ENCODE peak calls at places on chromosomes 1 and 21, in eight cellular contexts. One of them, this sample, is unnamed.
A peak's percentile ranks its signal among the peaks of the same experiment; 100 is the strongest.

GRCh38 chr1:25541889-25542658 is 1.3 kb upstream of the LDLRAP1 start:
- DNase-seq in HCT116: no peak
- DNase-seq in transverse colon: no peak
- DNase-seq in H1: no peak
- DNase-seq in SK-N-SH: no peak
- DNase-seq in GM23338: no peak
- DNase-seq in endothelial cell of umbilical vein: no peak
- DNase-seq in suprapubic skin: no peak
- DNase-seq in this sample: no peak

GRCh38 chr1:165824269-165824643 is 3.2 kb upstream of the UCK2 start:
- DNase-seq in HCT116: no peak
- DNase-seq in transverse colon: no peak
- DNase-seq in H1: no peak
- DNase-seq in SK-N-SH: no peak
- DNase-seq in GM23338: no peak
- DNase-seq in endothelial cell of umbilical vein: no peak
- DNase-seq in suprapubic skin: no peak
- DNase-seq in this sample: no peak

GRCh38 chr1:119948342-119949214 is 52.3 kb upstream of the ADAM30 start:
- DNase-seq in HCT116: peak; percentile 29
- DNase-seq in transverse colon: peak; percentile 82
- DNase-seq in H1: peak; percentile 86
- DNase-seq in SK-N-SH: peak; percentile 51
- DNase-seq in GM23338: peak; percentile 93
- DNase-seq in endothelial cell of umbilical vein: peak; percentile 79
- DNase-seq in suprapubic skin: peak; percentile 88
- DNase-seq in this sample: no peak

GRCh38 chr1:115117303-115117702 is 28.0 kb upstream of the TSPAN2 start:
- DNase-seq in HCT116: no peak
- DNase-seq in transverse colon: no peak
- DNase-seq in H1: no peak
- DNase-seq in SK-N-SH: no peak
- DNase-seq in GM23338: peak; percentile 25
- DNase-seq in endothelial cell of umbilical vein: no peak
- DNase-seq in suprapubic skin: no peak
- DNase-seq in this sample: no peak

GRCh38 chr1:233097546-233098254 is 147.3 kb downstream of the NTPCR start:
- DNase-seq in HCT116: no peak
- DNase-seq in transverse colon: no peak
- DNase-seq in H1: no peak
- DNase-seq in SK-N-SH: no peak
- DNase-seq in GM23338: no peak
- DNase-seq in endothelial cell of umbilical vein: no peak
- DNase-seq in suprapubic skin: no peak
- DNase-seq in this sample: no peak

GRCh38 chr1:17742590-17742989 is 12.5 kb upstream of the ACTL8 start:
- DNase-seq in HCT116: no peak
- DNase-seq in transverse colon: no peak
- DNase-seq in H1: no peak
- DNase-seq in SK-N-SH: peak; percentile 69
- DNase-seq in GM23338: no peak
- DNase-seq in endothelial cell of umbilical vein: no peak
- DNase-seq in suprapubic skin: no peak
- DNase-seq in this sample: no peak

GRCh38 chr1:81208441-81208840 is 592.3 kb upstream of the ADGRL2 start:
- DNase-seq in HCT116: no peak
- DNase-seq in transverse colon: no peak
- DNase-seq in H1: no peak
- DNase-seq in SK-N-SH: no peak
- DNase-seq in GM23338: no peak
- DNase-seq in endothelial cell of umbilical vein: no peak
- DNase-seq in suprapubic skin: no peak
- DNase-seq in this sample: no peak

GRCh38 chr1:182259229-182259872 is 132.2 kb downstream of the GLUL start:
- DNase-seq in HCT116: no peak
- DNase-seq in transverse colon: peak; percentile 55
- DNase-seq in H1: no peak
- DNase-seq in SK-N-SH: no peak
- DNase-seq in GM23338: no peak
- DNase-seq in endothelial cell of umbilical vein: no peak
- DNase-seq in suprapubic skin: peak; percentile 83
- DNase-seq in this sample: no peak

GRCh38 chr1:203169770-203170520 is 5.7 kb downstream of the MYBPH start:
- DNase-seq in HCT116: no peak
- DNase-seq in transverse colon: no peak
- DNase-seq in H1: no peak
- DNase-seq in SK-N-SH: no peak
- DNase-seq in GM23338: no peak
- DNase-seq in endothelial cell of umbilical vein: no peak
- DNase-seq in suprapubic skin: no peak
- DNase-seq in this sample: no peak

GRCh38 chr1:100785399-100786082 is 66.0 kb downstream of the VCAM1 start:
- DNase-seq in HCT116: no peak
- DNase-seq in transverse colon: no peak
- DNase-seq in H1: no peak
- DNase-seq in SK-N-SH: no peak
- DNase-seq in GM23338: peak; percentile 40
- DNase-seq in endothelial cell of umbilical vein: no peak
- DNase-seq in suprapubic skin: no peak
- DNase-seq in this sample: no peak

GRCh38 chr1:231729541-231729940 is 103.0 kb downstream of the DISC1 start:
- DNase-seq in HCT116: no peak
- DNase-seq in transverse colon: no peak
- DNase-seq in H1: no peak
- DNase-seq in SK-N-SH: no peak
- DNase-seq in GM23338: no peak
- DNase-seq in endothelial cell of umbilical vein: no peak
- DNase-seq in suprapubic skin: no peak
- DNase-seq in this sample: no peak

GRCh38 chr1:29124366-29125236 is 898 bp upstream of the TMEM200B start:
- DNase-seq in HCT116: peak; percentile 46
- DNase-seq in transverse colon: peak; percentile 69
- DNase-seq in H1: peak; percentile 93
- DNase-seq in SK-N-SH: peak; percentile 96
- DNase-seq in GM23338: peak; percentile 92
- DNase-seq in endothelial cell of umbilical vein: peak; percentile 72
- DNase-seq in suprapubic skin: peak; percentile 91
- DNase-seq in this sample: peak; percentile 64

GRCh38 chr21:43299441-43300277 is 127.3 kb downstream of the SIK1 start:
- DNase-seq in HCT116: no peak
- DNase-seq in transverse colon: no peak
- DNase-seq in H1: no peak
- DNase-seq in SK-N-SH: peak; percentile 69
- DNase-seq in GM23338: no peak
- DNase-seq in endothelial cell of umbilical vein: no peak
- DNase-seq in suprapubic skin: no peak
- DNase-seq in this sample: no peak

GRCh38 chr1:66575739-66576138 is 41.8 kb downstream of the SGIP1 start:
- DNase-seq in HCT116: no peak
- DNase-seq in transverse colon: no peak
- DNase-seq in H1: no peak
- DNase-seq in SK-N-SH: peak; percentile 24
- DNase-seq in GM23338: no peak
- DNase-seq in endothelial cell of umbilical vein: peak; percentile 11
- DNase-seq in suprapubic skin: no peak
- DNase-seq in this sample: no peak

GRCh38 chr21:28439852-28440251 is 552.8 kb downstream of the LTN1 start:
- DNase-seq in HCT116: no peak
- DNase-seq in transverse colon: no peak
- DNase-seq in H1: no peak
- DNase-seq in SK-N-SH: no peak
- DNase-seq in GM23338: no peak
- DNase-seq in endothelial cell of umbilical vein: no peak
- DNase-seq in suprapubic skin: no peak
- DNase-seq in this sample: no peak

GRCh38 chr1:58779059-58779754 is 4.6 kb downstream of the JUN start:
- DNase-seq in HCT116: no peak
- DNase-seq in transverse colon: no peak
- DNase-seq in H1: no peak
- DNase-seq in SK-N-SH: no peak
- DNase-seq in GM23338: peak; percentile 9
- DNase-seq in endothelial cell of umbilical vein: peak; percentile 56
- DNase-seq in suprapubic skin: no peak
- DNase-seq in this sample: no peak

GRCh38 chr21:35965699-35966098 is 94.6 kb downstream of the SETD4 start:
- DNase-seq in HCT116: no peak
- DNase-seq in transverse colon: no peak
- DNase-seq in H1: no peak
- DNase-seq in SK-N-SH: no peak
- DNase-seq in GM23338: no peak
- DNase-seq in endothelial cell of umbilical vein: no peak
- DNase-seq in suprapubic skin: no peak
- DNase-seq in this sample: no peak

GRCh38 chr21:35969281-35969680 is 91.0 kb downstream of the SETD4 start:
- DNase-seq in HCT116: no peak
- DNase-seq in transverse colon: no peak
- DNase-seq in H1: no peak
- DNase-seq in SK-N-SH: no peak
- DNase-seq in GM23338: no peak
- DNase-seq in endothelial cell of umbilical vein: no peak
- DNase-seq in suprapubic skin: no peak
- DNase-seq in this sample: no peak

GRCh38 chr21:35968564-35968963 is 91.8 kb downstream of the SETD4 start:
- DNase-seq in HCT116: no peak
- DNase-seq in transverse colon: no peak
- DNase-seq in H1: no peak
- DNase-seq in SK-N-SH: no peak
- DNase-seq in GM23338: no peak
- DNase-seq in endothelial cell of umbilical vein: no peak
- DNase-seq in suprapubic skin: no peak
- DNase-seq in this sample: no peak

GRCh38 chr21:35962917-35963316 is 97.4 kb downstream of the SETD4 start:
- DNase-seq in HCT116: no peak
- DNase-seq in transverse colon: no peak
- DNase-seq in H1: no peak
- DNase-seq in SK-N-SH: no peak
- DNase-seq in GM23338: no peak
- DNase-seq in endothelial cell of umbilical vein: no peak
- DNase-seq in suprapubic skin: no peak
- DNase-seq in this sample: no peak

DNA sequence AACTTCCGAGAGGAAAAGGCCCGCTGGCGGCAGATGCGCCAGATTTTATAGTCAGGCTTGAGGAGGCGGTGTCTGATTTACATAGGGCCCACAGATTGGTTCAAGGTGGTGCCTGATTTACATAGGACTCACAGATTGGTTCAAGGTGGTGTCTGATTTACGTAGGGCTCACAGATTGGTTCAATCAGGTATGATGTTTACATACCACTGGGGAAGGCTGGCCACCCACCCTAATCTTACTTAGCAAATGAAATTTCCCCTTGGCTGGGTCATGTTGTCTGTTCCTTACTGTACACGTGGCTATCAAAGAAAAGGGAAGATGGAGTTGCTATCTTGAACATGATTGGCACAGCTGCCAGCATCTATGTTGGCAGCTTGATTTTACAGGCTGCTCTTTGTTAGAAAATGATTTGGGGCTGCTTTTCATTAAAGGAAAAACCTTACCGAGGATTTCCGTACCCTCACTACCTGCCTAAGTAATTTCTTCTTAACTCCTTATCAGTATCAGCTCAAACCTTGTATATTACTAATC is 96.3 kb downstream of the SETD4 start:
- DNase-seq in HCT116: no peak
- DNase-seq in transverse colon: no peak
- DNase-seq in H1: no peak
- DNase-seq in SK-N-SH: no peak
- DNase-seq in GM23338: peak; percentile 66
- DNase-seq in endothelial cell of umbilical vein: no peak
- DNase-seq in suprapubic skin: no peak
- DNase-seq in this sample: no peak
- TF ChIP-seq POLR2AphosphoS5 in HCT116: no peak
- TF ChIP-seq POLR2AphosphoS5 in transverse colon: no peak
- TF ChIP-seq POLR2AphosphoS5 in H1: no peak
- TF ChIP-seq POLR2AphosphoS5 in SK-N-SH: peak; percentile 42
- TF ChIP-seq POLR2AphosphoS5 in GM23338: no peak
- TF ChIP-seq POLR2AphosphoS5 in endothelial cell of umbilical vein: no peak
- TF ChIP-seq POLR2AphosphoS5 in suprapubic skin: no peak
- TF ChIP-seq POLR2AphosphoS5 in this sample: no peak

GRCh38 chr1:76074321-76075187 is at the start of gene ST6GALNAC3:
- DNase-seq in HCT116: no peak
- DNase-seq in transverse colon: peak; percentile 81
- DNase-seq in H1: peak; percentile 83
- DNase-seq in SK-N-SH: peak; percentile 95
- DNase-seq in GM23338: peak; percentile 89
- DNase-seq in endothelial cell of umbilical vein: peak; percentile 79
- DNase-seq in suprapubic skin: peak; percentile 83
- DNase-seq in this sample: peak; percentile 40
- TF ChIP-seq POLR2AphosphoS5 in HCT116: peak; percentile 54
- TF ChIP-seq POLR2AphosphoS5 in transverse colon: peak; percentile 64
- TF ChIP-seq POLR2AphosphoS5 in H1: peak; percentile 85
- TF ChIP-seq POLR2AphosphoS5 in SK-N-SH: peak; percentile 73
- TF ChIP-seq POLR2AphosphoS5 in GM23338: peak; percentile 81
- TF ChIP-seq POLR2AphosphoS5 in endothelial cell of umbilical vein: peak; percentile 60
- TF ChIP-seq POLR2AphosphoS5 in suprapubic skin: no peak
- TF ChIP-seq POLR2AphosphoS5 in this sample: no peak

GRCh38 chr1:79232831-79233230 is 226.3 kb upstream of the ADGRL4 start:
- DNase-seq in HCT116: no peak
- DNase-seq in transverse colon: no peak
- DNase-seq in H1: no peak
- DNase-seq in SK-N-SH: no peak
- DNase-seq in GM23338: no peak
- DNase-seq in endothelial cell of umbilical vein: no peak
- DNase-seq in suprapubic skin: no peak
- DNase-seq in this sample: no peak

GRCh38 chr1:79224537-79224936 is 218.0 kb upstream of the ADGRL4 start:
- DNase-seq in HCT116: no peak
- DNase-seq in transverse colon: no peak
- DNase-seq in H1: no peak
- DNase-seq in SK-N-SH: no peak
- DNase-seq in GM23338: no peak
- DNase-seq in endothelial cell of umbilical vein: no peak
- DNase-seq in suprapubic skin: no peak
- DNase-seq in this sample: no peak

GRCh38 chr1:79226963-79227362 is 220.4 kb upstream of the ADGRL4 start:
- DNase-seq in HCT116: no peak
- DNase-seq in transverse colon: no peak
- DNase-seq in H1: no peak
- DNase-seq in SK-N-SH: no peak
- DNase-seq in GM23338: no peak
- DNase-seq in endothelial cell of umbilical vein: no peak
- DNase-seq in suprapubic skin: no peak
- DNase-seq in this sample: no peak
- TF ChIP-seq POLR2AphosphoS5 in HCT116: no peak
- TF ChIP-seq POLR2AphosphoS5 in transverse colon: no peak
- TF ChIP-seq POLR2AphosphoS5 in H1: no peak
- TF ChIP-seq POLR2AphosphoS5 in SK-N-SH: no peak
- TF ChIP-seq POLR2AphosphoS5 in GM23338: no peak
- TF ChIP-seq POLR2AphosphoS5 in endothelial cell of umbilical vein: no peak
- TF ChIP-seq POLR2AphosphoS5 in suprapubic skin: no peak
- TF ChIP-seq POLR2AphosphoS5 in this sample: no peak

GRCh38 chr1:209041936-209042335 is 541.6 kb upstream of the CAMK1G start:
- DNase-seq in HCT116: no peak
- DNase-seq in transverse colon: no peak
- DNase-seq in H1: no peak
- DNase-seq in SK-N-SH: no peak
- DNase-seq in GM23338: no peak
- DNase-seq in endothelial cell of umbilical vein: no peak
- DNase-seq in suprapubic skin: no peak
- DNase-seq in this sample: no peak
- TF ChIP-seq POLR2AphosphoS5 in HCT116: no peak
- TF ChIP-seq POLR2AphosphoS5 in transverse colon: no peak
- TF ChIP-seq POLR2AphosphoS5 in H1: no peak
- TF ChIP-seq POLR2AphosphoS5 in SK-N-SH: no peak
- TF ChIP-seq POLR2AphosphoS5 in GM23338: no peak
- TF ChIP-seq POLR2AphosphoS5 in endothelial cell of umbilical vein: no peak
- TF ChIP-seq POLR2AphosphoS5 in suprapubic skin: no peak
- TF ChIP-seq POLR2AphosphoS5 in this sample: no peak

GRCh38 chr1:1889847-1890505 is 911 bp downstream of the GNB1 start:
- DNase-seq in HCT116: no peak
- DNase-seq in transverse colon: peak; percentile 52
- DNase-seq in H1: no peak
- DNase-seq in SK-N-SH: peak; percentile 77
- DNase-seq in GM23338: peak; percentile 72
- DNase-seq in endothelial cell of umbilical vein: peak; percentile 36
- DNase-seq in suprapubic skin: no peak
- DNase-seq in this sample: peak; percentile 62
- TF ChIP-seq POLR2AphosphoS5 in HCT116: no peak
- TF ChIP-seq POLR2AphosphoS5 in transverse colon: no peak
- TF ChIP-seq POLR2AphosphoS5 in H1: no peak
- TF ChIP-seq POLR2AphosphoS5 in SK-N-SH: no peak
- TF ChIP-seq POLR2AphosphoS5 in GM23338: no peak
- TF ChIP-seq POLR2AphosphoS5 in endothelial cell of umbilical vein: no peak
- TF ChIP-seq POLR2AphosphoS5 in suprapubic skin: no peak
- TF ChIP-seq POLR2AphosphoS5 in this sample: no peak

This sample was measured in GM12892.